ENCODE peak calls at places on chromosomes 1 and 21, in ten cellular contexts. B is esophagus squamous epithelium, O is spleen, G is endothelial cell of umbilical vein, L is tibial nerve, J is ovary, D is sigmoid colon, C is adrenal gland, Q is transverse colon, R is suprapubic skin. N is an unnamed sample.

GRCh38 chr1:90562892-90563291 is 154.2 kb downstream of the BARHL2 start:
- DNase-seq in L (no peak), R (no peak), J (no peak), O (no peak), B (no peak), D (no peak), C (no peak), G (no peak), Q (no peak), N (no peak)

GRCh38 chr1:46512135-46512791 is 22.6 kb downstream of the DMBX1 start:
- DNase-seq in C (no peak), G (no peak), B (no peak), Q (no peak), R (no peak), D (no peak), J (no peak), L (no peak), O (peak; percentile 48), N (no peak)

GRCh38 chr21:29209696-29210095 is 79.3 kb downstream of the MAP3K7CL start:
- DNase-seq in L (no peak), R (no peak), B (no peak), O (no peak), Q (no peak), C (no peak), J (no peak), D (no peak), G (peak; percentile 31), N (no peak)

GRCh38 chr1:117683571-117684285 is 77.9 kb downstream of the TENT5C start:
- DNase-seq in R (no peak), B (no peak), C (no peak), J (no peak), D (no peak), Q (no peak), G (no peak), O (no peak), L (no peak), N (no peak)

GRCh38 chr1:12448746-12449177 is 169.2 kb downstream of the DHRS3 start:
- DNase-seq in C (no peak), J (no peak), G (no peak), L (peak; percentile 40), D (peak; percentile 81), Q (no peak), R (no peak), B (no peak), O (no peak), N (no peak)

GRCh38 chr1:167273027-167273800 is 52.5 kb downstream of the POU2F1 start:
- DNase-seq in G (no peak), R (no peak), D (no peak), O (no peak), C (no peak), Q (no peak), J (no peak), L (no peak), B (no peak), N (no peak)

GRCh38 chr1:55064861-55065263 is 25.5 kb downstream of the PCSK9 start:
- DNase-seq in R (no peak), G (peak; percentile 14), O (no peak), Q (no peak), C (no peak), J (no peak), L (no peak), B (no peak), D (no peak), N (no peak)

GRCh38 chr1:200363200-200363933 is 46.5 kb downstream of the ZNF281 start:
- DNase-seq in L (no peak), J (no peak), O (no peak), B (no peak), G (peak; percentile 7), R (no peak), C (no peak), D (no peak), Q (no peak), N (no peak)

GRCh38 chr1:161008857-161009554 is 11.9 kb downstream of the F11R start:
- DNase-seq in C (no peak), R (no peak), D (no peak), Q (no peak), J (no peak), B (no peak), L (no peak), G (no peak), O (no peak), N (no peak)

GRCh38 chr1:190001187-190001586 is 476.5 kb downstream of the BRINP3 start:
- DNase-seq in C (no peak), J (no peak), L (no peak), R (no peak), Q (no peak), G (no peak), D (no peak), O (no peak), B (no peak), N (no peak)

GRCh38 chr1:36831171-36831810 is 203.0 kb downstream of the GRIK3 start:
- DNase-seq in Q (no peak), G (no peak), D (no peak), R (no peak), L (no peak), C (no peak), J (no peak), O (peak; percentile 56), B (no peak), N (no peak)

GRCh38 chr1:218284917-218285635 is at the start of gene RRP15:
- DNase-seq in B (peak; percentile 39), D (peak; percentile 94), C (peak; percentile 91), Q (peak; percentile 91), G (peak; percentile 80), O (peak; percentile 96), R (peak; percentile 93), J (peak; percentile 86), L (peak; percentile 77), N (peak; percentile 86)

GRCh38 chr1:218275823-218276222 is 9.3 kb upstream of the RRP15 start:
- DNase-seq in B (no peak), J (no peak), D (no peak), R (no peak), C (no peak), G (no peak), O (no peak), Q (no peak), L (no peak), N (no peak)

GRCh38 chr1:218284377-218284916 is 646 bp upstream of the RRP15 start:
- DNase-seq in B (no peak), L (no peak), G (no peak), D (no peak), R (peak; percentile 56), J (peak; percentile 28), O (peak; percentile 85), C (no peak), Q (no peak), N (no peak)

GRCh38 chr1:218281285-218281684 is 3.8 kb upstream of the RRP15 start:
- DNase-seq in B (no peak), J (no peak), R (no peak), G (no peak), C (no peak), D (no peak), Q (no peak), O (no peak), L (no peak), N (no peak)
- TF ChIP-seq CTCF in B (no peak), J (no peak), R (no peak), G (no peak), C (no peak), D (no peak), Q (no peak), O (no peak), L (no peak), N (no peak)

GRCh38 chr1:101407505-101408211 is 170.8 kb downstream of the S1PR1 start:
- DNase-seq in R (no peak), B (no peak), O (no peak), J (no peak), L (no peak), D (no peak), G (no peak), C (no peak), Q (no peak), N (no peak)
- TF ChIP-seq POLR2A in R (no peak), B (no peak), O (no peak), J (no peak), L (no peak), D (no peak), G (no peak), C (no peak), Q (no peak), N (no peak)

GRCh38 chr1:10517677-10517982 is 42.9 kb downstream of the PEX14 start:
- DNase-seq in L (no peak), R (no peak), D (no peak), B (no peak), C (no peak), Q (no peak), O (no peak), G (no peak), J (no peak), N (no peak)
- H3K27ac ChIP-seq in L (no peak overlapping the region), R (peak overlapping the region; percentile 57), D (no peak overlapping the region), B (peak overlapping the region; percentile 64), C (no peak overlapping the region), Q (no peak overlapping the region), O (no peak overlapping the region), G (no peak overlapping the region), J (no peak overlapping the region), N (no peak overlapping the region)

GRCh38 chr1:93681549-93682412 is at the start of gene BCAR3:
- DNase-seq in O (peak; percentile 91), B (no peak), D (peak; percentile 85), J (peak; percentile 76), L (peak; percentile 57), C (peak; percentile 73), Q (peak; percentile 78), G (peak; percentile 71), R (no peak), N (peak; percentile 57)
- TF ChIP-seq CTCF in O (peak; percentile 24), B (peak; percentile 20), D (no peak), J (peak; percentile 51), L (peak; percentile 49), C (no peak), Q (no peak), G (peak; percentile 32), R (peak; percentile 26), N (no peak)

GRCh38 chr21:34635307-34635706 is 20.4 kb upstream of the RCAN1 start:
- DNase-seq in R (no peak), L (no peak), O (no peak), B (no peak), C (no peak), G (no peak), J (no peak), D (no peak), Q (no peak), N (no peak)
- TF ChIP-seq POLR2A in R (no peak), L (no peak), O (no peak), B (no peak), C (no peak), G (no peak), J (no peak), D (no peak), Q (no peak), N (no peak)

GRCh38 chr1:70462611-70463010 is 51.5 kb downstream of the CTH start:
- DNase-seq in L (no peak), B (no peak), G (no peak), R (no peak), O (no peak), J (no peak), Q (no peak), C (no peak), D (no peak), N (no peak)
- H3K27ac ChIP-seq in L (no peak overlapping the region), B (no peak overlapping the region), G (no peak overlapping the region), R (no peak overlapping the region), O (no peak overlapping the region), J (no peak overlapping the region), Q (no peak overlapping the region), C (no peak overlapping the region), D (no peak overlapping the region), N (no peak overlapping the region)

GRCh38 chr1:61049850-61050540 is 32.4 kb upstream of the NFIA start:
- DNase-seq in Q (peak; percentile 96), O (peak; percentile 96), J (peak; percentile 95), D (peak; percentile 97), B (peak; percentile 50), L (peak; percentile 93), G (peak; percentile 93), C (peak; percentile 97), R (peak; percentile 97), N (peak; percentile 96)
- TF ChIP-seq CTCF in Q (peak; percentile 97), O (peak; percentile 96), J (peak; percentile 93), D (peak; percentile 96), B (peak; percentile 98), L (peak; percentile 97), G (peak; percentile 89), C (peak; percentile 98), R (peak; percentile 95), N (peak; percentile 92)